ENCODE peak calls at places on chromosomes 3 and 15, in nine cellular contexts. One of them, this sample, is unnamed.

GRCh38 chr15:95019907-95020306 is 788.5 kb downstream of the MCTP2 start:
- DNase-seq in hippocampal formation: no peak
- DNase-seq in stimulated activated naive B cell treated with anti-CD40 and anti-IgM and Interleukin-4, amounts not matched to agents 10 μg/mL and 1 μg/mL and 100 μg/mL, for 72 hours: no peak
- DNase-seq in T-helper 9 cell: no peak
- DNase-seq in PC-3: peak; percentile 33
- DNase-seq in cardiac fibroblast: peak; percentile 23
- DNase-seq in colonic mucosa: no peak
- DNase-seq in fibroblast of the conjunctiva: no peak
- DNase-seq in NCI-H460: no peak
- DNase-seq in this sample: no peak

GRCh38 chr3:30319713-30320112 is 286.7 kb upstream of the TGFBR2 start:
- DNase-seq in hippocampal formation: no peak
- DNase-seq in stimulated activated naive B cell treated with anti-CD40 and anti-IgM and Interleukin-4, amounts not matched to agents 10 μg/mL and 1 μg/mL and 100 μg/mL, for 72 hours: peak; percentile 37
- DNase-seq in T-helper 9 cell: peak; percentile 3
- DNase-seq in PC-3: peak; percentile 74
- DNase-seq in cardiac fibroblast: peak; percentile 76
- DNase-seq in colonic mucosa: peak; percentile 48
- DNase-seq in fibroblast of the conjunctiva: peak; percentile 40
- DNase-seq in NCI-H460: peak; percentile 46
- DNase-seq in this sample: peak; percentile 4

GRCh38 chr15:36925671-36926421 is 174.5 kb downstream of the MEIS2 start:
- DNase-seq in hippocampal formation: no peak
- DNase-seq in stimulated activated naive B cell treated with anti-CD40 and anti-IgM and Interleukin-4, amounts not matched to agents 10 μg/mL and 1 μg/mL and 100 μg/mL, for 72 hours: no peak
- DNase-seq in T-helper 9 cell: no peak
- DNase-seq in PC-3: no peak
- DNase-seq in cardiac fibroblast: no peak
- DNase-seq in colonic mucosa: no peak
- DNase-seq in fibroblast of the conjunctiva: no peak
- DNase-seq in NCI-H460: no peak
- DNase-seq in this sample: peak; percentile 90

GRCh38 chr3:197468866-197469382 is 86.8 kb downstream of the BDH1 start:
- DNase-seq in hippocampal formation: no peak
- DNase-seq in stimulated activated naive B cell treated with anti-CD40 and anti-IgM and Interleukin-4, amounts not matched to agents 10 μg/mL and 1 μg/mL and 100 μg/mL, for 72 hours: no peak
- DNase-seq in T-helper 9 cell: no peak
- DNase-seq in PC-3: no peak
- DNase-seq in cardiac fibroblast: peak; percentile 87
- DNase-seq in colonic mucosa: peak; percentile 50
- DNase-seq in fibroblast of the conjunctiva: no peak
- DNase-seq in NCI-H460: no peak
- DNase-seq in this sample: no peak

GRCh38 chr3:124526601-124527000 is 203.7 kb upstream of the UMPS start:
- DNase-seq in hippocampal formation: no peak
- DNase-seq in stimulated activated naive B cell treated with anti-CD40 and anti-IgM and Interleukin-4, amounts not matched to agents 10 μg/mL and 1 μg/mL and 100 μg/mL, for 72 hours: no peak
- DNase-seq in T-helper 9 cell: no peak
- DNase-seq in PC-3: peak; percentile 27
- DNase-seq in cardiac fibroblast: no peak
- DNase-seq in colonic mucosa: no peak
- DNase-seq in fibroblast of the conjunctiva: no peak
- DNase-seq in NCI-H460: no peak
- DNase-seq in this sample: no peak

GRCh38 chr15:78107471-78107870 is 15.1 kb downstream of the SH2D7 start:
- DNase-seq in hippocampal formation: no peak
- DNase-seq in stimulated activated naive B cell treated with anti-CD40 and anti-IgM and Interleukin-4, amounts not matched to agents 10 μg/mL and 1 μg/mL and 100 μg/mL, for 72 hours: no peak
- DNase-seq in T-helper 9 cell: no peak
- DNase-seq in PC-3: no peak
- DNase-seq in cardiac fibroblast: no peak
- DNase-seq in colonic mucosa: no peak
- DNase-seq in fibroblast of the conjunctiva: no peak
- DNase-seq in NCI-H460: no peak
- DNase-seq in this sample: no peak

GRCh38 chr15:75809986-75810750 is 33.1 kb upstream of the UBE2Q2 start:
- DNase-seq in hippocampal formation: no peak
- DNase-seq in stimulated activated naive B cell treated with anti-CD40 and anti-IgM and Interleukin-4, amounts not matched to agents 10 μg/mL and 1 μg/mL and 100 μg/mL, for 72 hours: no peak
- DNase-seq in T-helper 9 cell: no peak
- DNase-seq in PC-3: peak; percentile 57
- DNase-seq in cardiac fibroblast: peak; percentile 55
- DNase-seq in colonic mucosa: peak; percentile 25
- DNase-seq in fibroblast of the conjunctiva: no peak
- DNase-seq in NCI-H460: peak; percentile 22
- DNase-seq in this sample: peak; percentile 42

GRCh38 chr15:76236350-76236749 is 74.9 kb downstream of the ETFA start:
- DNase-seq in hippocampal formation: no peak
- DNase-seq in stimulated activated naive B cell treated with anti-CD40 and anti-IgM and Interleukin-4, amounts not matched to agents 10 μg/mL and 1 μg/mL and 100 μg/mL, for 72 hours: no peak
- DNase-seq in T-helper 9 cell: no peak
- DNase-seq in PC-3: no peak
- DNase-seq in cardiac fibroblast: no peak
- DNase-seq in colonic mucosa: no peak
- DNase-seq in fibroblast of the conjunctiva: no peak
- DNase-seq in NCI-H460: no peak
- DNase-seq in this sample: no peak

GRCh38 chr3:76997733-76998132 is 42.2 kb upstream of the ROBO2 start:
- DNase-seq in hippocampal formation: no peak
- DNase-seq in stimulated activated naive B cell treated with anti-CD40 and anti-IgM and Interleukin-4, amounts not matched to agents 10 μg/mL and 1 μg/mL and 100 μg/mL, for 72 hours: no peak
- DNase-seq in T-helper 9 cell: no peak
- DNase-seq in PC-3: no peak
- DNase-seq in cardiac fibroblast: no peak
- DNase-seq in colonic mucosa: no peak
- DNase-seq in fibroblast of the conjunctiva: peak; percentile 55
- DNase-seq in NCI-H460: no peak
- DNase-seq in this sample: no peak

GRCh38 chr3:29695905-29696238 is 415.0 kb downstream of the RBMS3 start:
- DNase-seq in hippocampal formation: no peak
- DNase-seq in stimulated activated naive B cell treated with anti-CD40 and anti-IgM and Interleukin-4, amounts not matched to agents 10 μg/mL and 1 μg/mL and 100 μg/mL, for 72 hours: no peak
- DNase-seq in T-helper 9 cell: no peak
- DNase-seq in PC-3: no peak
- DNase-seq in cardiac fibroblast: no peak
- DNase-seq in colonic mucosa: no peak
- DNase-seq in fibroblast of the conjunctiva: no peak
- DNase-seq in NCI-H460: no peak
- DNase-seq in this sample: no peak

GRCh38 chr3:112127522-112128494 is 5.2 kb downstream of the GCSAM start:
- DNase-seq in hippocampal formation: no peak
- DNase-seq in stimulated activated naive B cell treated with anti-CD40 and anti-IgM and Interleukin-4, amounts not matched to agents 10 μg/mL and 1 μg/mL and 100 μg/mL, for 72 hours: no peak
- DNase-seq in T-helper 9 cell: no peak
- DNase-seq in PC-3: no peak
- DNase-seq in cardiac fibroblast: no peak
- DNase-seq in colonic mucosa: no peak
- DNase-seq in fibroblast of the conjunctiva: no peak
- DNase-seq in NCI-H460: no peak
- DNase-seq in this sample: no peak

GRCh38 chr15:79171320-79172031 is 80.9 kb upstream of the RASGRF1 start:
- DNase-seq in hippocampal formation: no peak
- DNase-seq in stimulated activated naive B cell treated with anti-CD40 and anti-IgM and Interleukin-4, amounts not matched to agents 10 μg/mL and 1 μg/mL and 100 μg/mL, for 72 hours: no peak
- DNase-seq in T-helper 9 cell: no peak
- DNase-seq in PC-3: no peak
- DNase-seq in cardiac fibroblast: no peak
- DNase-seq in colonic mucosa: no peak
- DNase-seq in fibroblast of the conjunctiva: no peak
- DNase-seq in NCI-H460: no peak
- DNase-seq in this sample: no peak

GRCh38 chr3:185164428-185165217 is 11.8 kb upstream of the C3orf70 start:
- DNase-seq in hippocampal formation: no peak
- DNase-seq in stimulated activated naive B cell treated with anti-CD40 and anti-IgM and Interleukin-4, amounts not matched to agents 10 μg/mL and 1 μg/mL and 100 μg/mL, for 72 hours: no peak
- DNase-seq in T-helper 9 cell: no peak
- DNase-seq in PC-3: no peak
- DNase-seq in cardiac fibroblast: no peak
- DNase-seq in colonic mucosa: no peak
- DNase-seq in fibroblast of the conjunctiva: no peak
- DNase-seq in NCI-H460: no peak
- DNase-seq in this sample: no peak

GRCh38 chr3:12286927-12287726 is 1.7 kb upstream of the PPARG start:
- DNase-seq in hippocampal formation: no peak
- DNase-seq in stimulated activated naive B cell treated with anti-CD40 and anti-IgM and Interleukin-4, amounts not matched to agents 10 μg/mL and 1 μg/mL and 100 μg/mL, for 72 hours: no peak
- DNase-seq in T-helper 9 cell: no peak
- DNase-seq in PC-3: peak; percentile 52
- DNase-seq in cardiac fibroblast: peak; percentile 21
- DNase-seq in colonic mucosa: peak; percentile 54
- DNase-seq in fibroblast of the conjunctiva: no peak
- DNase-seq in NCI-H460: no peak
- DNase-seq in this sample: no peak

GRCh38 chr3:17623464-17623863 is 119.0 kb downstream of the TBC1D5 start:
- DNase-seq in hippocampal formation: peak; percentile 11
- DNase-seq in stimulated activated naive B cell treated with anti-CD40 and anti-IgM and Interleukin-4, amounts not matched to agents 10 μg/mL and 1 μg/mL and 100 μg/mL, for 72 hours: no peak
- DNase-seq in T-helper 9 cell: no peak
- DNase-seq in PC-3: no peak
- DNase-seq in cardiac fibroblast: no peak
- DNase-seq in colonic mucosa: no peak
- DNase-seq in fibroblast of the conjunctiva: no peak
- DNase-seq in NCI-H460: no peak
- DNase-seq in this sample: no peak

GRCh38 chr15:92097473-92098178 is 244.1 kb downstream of the SLCO3A1 start:
- DNase-seq in hippocampal formation: peak; percentile 22
- DNase-seq in stimulated activated naive B cell treated with anti-CD40 and anti-IgM and Interleukin-4, amounts not matched to agents 10 μg/mL and 1 μg/mL and 100 μg/mL, for 72 hours: peak; percentile 25
- DNase-seq in T-helper 9 cell: peak; percentile 38
- DNase-seq in PC-3: peak; percentile 70
- DNase-seq in cardiac fibroblast: peak; percentile 59
- DNase-seq in colonic mucosa: peak; percentile 60
- DNase-seq in fibroblast of the conjunctiva: peak; percentile 29
- DNase-seq in NCI-H460: peak; percentile 45
- DNase-seq in this sample: peak; percentile 30

GRCh38 chr15:69902414-69903062 is 195.2 kb downstream of the TLE3 start:
- DNase-seq in hippocampal formation: no peak
- DNase-seq in stimulated activated naive B cell treated with anti-CD40 and anti-IgM and Interleukin-4, amounts not matched to agents 10 μg/mL and 1 μg/mL and 100 μg/mL, for 72 hours: no peak
- DNase-seq in T-helper 9 cell: no peak
- DNase-seq in PC-3: no peak
- DNase-seq in cardiac fibroblast: no peak
- DNase-seq in colonic mucosa: no peak
- DNase-seq in fibroblast of the conjunctiva: no peak
- DNase-seq in NCI-H460: no peak
- DNase-seq in this sample: no peak